ENCODE peak calls at places on chromosome 20, in five cellular contexts. A is HepG2, W is K562, D is GM12878, M is A549. P is an unnamed sample. For H3K4me1, the result is how much of the 10 kb centered on the place peaks cover.

GRCh38 chr20:21147593-21147992 is 21.7 kb downstream of the KIZ start:
- DNase-seq in A (no peak), W (no peak), D (no peak), M (peak), P (no peak)

GRCh38 chr20:36575066-36575743 is 1.8 kb downstream of the TGIF2 start:
- DNase-seq in A (peak), W (peak), D (no peak), M (peak), P (peak)

GRCh38 chr20:47694021-47694818 is 91.1 kb downstream of the SULF2 start:
- DNase-seq in A (no peak), W (no peak), D (no peak), M (no peak), P (no peak)

GRCh38 chr20:21109144-21109543 is 3.0 kb upstream of the LINC00237 start:
- DNase-seq in A (peak), W (no peak), D (no peak), M (no peak), P (no peak)

GRCh38 chr20:23131766-23132165 is 45.6 kb upstream of the CD93 start:
- DNase-seq in A (no peak), W (no peak), D (no peak), M (no peak), P (no peak)

GRCh38 chr20:25081730-25082497 is at the start of gene VSX1:
- DNase-seq in A (no peak), W (no peak), D (no peak), M (no peak), P (peak)

GRCh38 chr20:6228302-6228843 is 105.5 kb upstream of the FERMT1 start:
- DNase-seq in A (no peak), W (no peak), D (no peak), M (no peak), P (no peak)

GRCh38 chr20:25058051-25058796 is at the start of gene ACSS1:
- DNase-seq in A (no peak), W (no peak), D (peak), M (peak), P (peak)

GRCh38 chr20:61417221-61417941 is 165.3 kb downstream of the CDH4 start:
- DNase-seq in A (no peak), W (no peak), D (no peak), M (no peak), P (no peak)

GRCh38 chr20:24784607-24785006 is 164.5 kb upstream of the CST7 start:
- DNase-seq in A (no peak), W (no peak), D (no peak), M (no peak), P (no peak)

GRCh38 chr20:62636446-62636845 is 5.9 kb upstream of the SLCO4A1 start:
- DNase-seq in A (no peak), W (no peak), D (no peak), M (no peak), P (no peak)

GRCh38 chr20:21512634-21513180 is 1.2 kb downstream of the NKX2-2 start:
- DNase-seq in A (no peak), W (no peak), D (no peak), M (no peak), P (no peak)

GRCh38 chr20:4171538-4172116 is 156.3 kb upstream of the RNF24 start:
- DNase-seq in A (peak), W (no peak), D (no peak), M (peak), P (peak)

GRCh38 chr20:32709528-32710121 is 33.6 kb downstream of the COMMD7 start:
- DNase-seq in A (peak), W (no peak), D (no peak), M (no peak), P (no peak)

GRCh38 chr20:61185841-61186601 is 66.0 kb upstream of the CDH4 start:
- DNase-seq in A (no peak), W (no peak), D (no peak), M (peak), P (no peak)

GRCh38 chr20:41456341-41456740 is 89.7 kb upstream of the EMILIN3 start:
- DNase-seq in A (no peak), W (no peak), D (no peak), M (no peak), P (no peak)

GRCh38 chr20:62617711-62618483 is 24.4 kb upstream of the SLCO4A1 start:
- DNase-seq in A (peak), W (no peak), D (no peak), M (no peak), P (no peak)

GRCh38 chr20:23144856-23145255 is 58.7 kb upstream of the CD93 start:
- DNase-seq in A (no peak), W (no peak), D (no peak), M (no peak), P (no peak)

GRCh38 chr20:641516-641913 is 11.5 kb downstream of the SRXN1 start:
- DNase-seq in A (peak), W (peak), D (no peak), M (peak), P (no peak)

GRCh38 chr20:24608926-24609667 is 139.7 kb downstream of the SYNDIG1 start:
- DNase-seq in A (no peak), W (no peak), D (peak), M (no peak), P (no peak)

DNA sequence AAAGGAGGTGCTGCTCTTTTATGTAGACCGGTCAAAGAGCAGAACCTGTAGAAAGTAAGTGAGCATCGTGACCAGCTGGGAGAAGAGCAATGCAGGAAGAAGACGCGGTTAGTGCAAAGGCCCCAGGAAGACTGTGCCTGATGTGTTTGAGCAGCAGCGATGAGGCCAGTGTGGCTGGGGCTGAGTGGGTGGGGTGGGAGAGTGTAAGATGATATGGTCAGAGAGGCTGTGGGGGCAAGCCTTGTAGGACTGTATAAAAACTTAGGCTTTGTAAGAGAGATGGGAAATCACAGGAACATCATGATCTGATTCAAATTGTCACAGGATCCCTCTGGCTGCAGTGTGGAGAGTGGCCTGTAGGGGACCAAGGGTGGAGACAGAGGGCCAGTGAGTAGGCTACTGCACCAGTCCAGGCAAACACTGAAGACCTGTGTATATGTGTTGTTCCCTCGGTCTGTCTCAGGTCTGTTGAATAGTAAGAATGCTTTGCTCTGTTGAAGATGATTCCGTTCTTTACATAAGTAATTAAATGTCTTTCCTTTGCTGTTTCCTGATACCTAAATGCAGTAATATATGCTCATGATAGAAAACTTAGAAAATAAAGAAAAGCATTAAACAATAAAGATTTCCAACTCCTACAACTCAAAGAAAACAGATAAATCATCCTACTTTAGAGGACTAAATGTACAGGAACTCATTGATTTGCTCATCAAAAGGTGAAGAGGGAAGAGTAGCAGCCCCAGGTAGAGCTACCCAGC is 23.6 kb upstream of the WFDC2 start:
- DNase-seq in A (peak), W (peak), D (no peak), M (peak), P (peak)
- TF ChIP-seq JUNB in A (no peak), W (no peak), D (no peak), M (no peak), P (no peak)

GRCh38 chr20:50409495-50409894 is 100.7 kb upstream of the PTPN1 start:
- DNase-seq in A (no peak), W (no peak), D (no peak), M (no peak), P (no peak)
- H3K4me1 ChIP-seq in A (half or more), W (under half), D (under half), M (under half), P (under half)

GRCh38 chr20:19815553-19815991 is 57.5 kb downstream of the RIN2 start:
- DNase-seq in A (peak), W (no peak), D (no peak), M (peak), P (peak)
- TF ChIP-seq JUNB in A (no peak), W (no peak), D (peak), M (peak), P (no peak)

DNA sequence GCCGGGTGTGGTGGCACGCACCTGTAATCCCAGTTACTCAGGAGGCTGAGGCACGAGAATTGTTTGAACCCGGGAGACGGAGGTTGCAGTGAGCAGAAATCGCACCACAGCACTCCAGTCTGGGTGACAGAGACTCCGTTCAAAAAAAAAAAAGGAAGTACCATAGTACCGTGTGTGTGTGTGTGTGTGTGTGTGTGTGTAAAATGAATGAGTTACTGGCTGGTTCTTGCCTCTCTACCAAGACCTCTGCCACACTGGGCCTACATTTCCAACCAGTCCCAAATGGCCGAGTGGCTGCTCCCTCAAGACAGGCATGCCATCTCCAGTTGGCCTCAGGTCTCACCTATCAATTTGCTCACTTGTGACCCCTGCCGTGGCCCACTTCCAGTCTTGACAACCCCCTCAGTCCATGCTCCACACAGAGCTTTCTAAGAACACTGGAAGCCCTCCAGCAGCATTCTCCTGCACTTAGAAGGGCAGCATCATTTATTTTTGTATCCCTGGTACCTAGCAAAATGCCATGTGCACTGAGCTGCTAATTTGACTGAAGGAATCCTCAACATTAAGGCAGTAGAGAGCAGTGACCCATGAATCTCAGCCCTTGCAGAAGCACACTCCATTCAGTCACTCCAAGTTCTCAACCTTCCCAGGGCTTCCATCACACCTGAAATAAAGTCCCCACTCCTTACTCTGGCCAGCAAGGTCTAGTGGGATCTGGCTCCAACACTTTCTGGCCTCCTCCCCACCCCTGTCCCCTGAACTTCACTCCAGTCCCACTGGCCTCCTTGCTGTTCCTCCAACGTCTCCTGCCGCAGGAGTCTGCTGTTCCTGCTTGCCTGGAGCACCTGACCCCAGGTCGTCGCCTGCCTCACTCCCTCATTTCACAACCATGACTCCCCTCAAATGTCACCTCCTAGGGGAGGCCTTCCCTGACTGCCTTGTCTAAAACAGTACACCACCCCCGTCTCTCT is 29.9 kb downstream of the COX4I2 start:
- DNase-seq in A (no peak), W (no peak), D (no peak), M (no peak), P (no peak)
- H3K4me1 ChIP-seq in A (half or more), W (half or more), D (under half), M (half or more), P (under half)

GRCh38 chr20:2101935-2102584 is 433 bp downstream of the STK35 start:
- DNase-seq in A (peak), W (peak), D (peak), M (peak), P (peak)

GRCh38 chr20:2104236-2104635 is 2.6 kb downstream of the STK35 start:
- DNase-seq in A (no peak), W (no peak), D (no peak), M (no peak), P (no peak)

GRCh38 chr20:2102585-2103453 is 1.2 kb downstream of the STK35 start:
- DNase-seq in A (peak), W (peak), D (no peak), M (peak), P (peak)

GRCh38 chr20:2103454-2104153 is 2.0 kb downstream of the STK35 start:
- DNase-seq in A (peak), W (no peak), D (no peak), M (no peak), P (peak)

GRCh38 chr20:2101057-2101934 is at the start of gene STK35:
- DNase-seq in A (no peak), W (peak), D (peak), M (peak), P (peak)
- TF ChIP-seq JUNB in A (no peak), W (no peak), D (no peak), M (no peak), P (no peak)

GRCh38 chr20:59031326-59032022 is 661 bp downstream of the ATP5F1E start:
- DNase-seq in A (peak), W (no peak), D (no peak), M (no peak), P (peak)
- H3K4me1 ChIP-seq in A (half or more), W (under half), D (under half), M (under half), P (under half)

GRCh38 chr20:10539818-10540553 is 104.9 kb downstream of the SLX4IP start:
- DNase-seq in A (no peak), W (no peak), D (no peak), M (peak), P (no peak)
- TF ChIP-seq JUNB in A (no peak), W (no peak), D (no peak), M (no peak), P (no peak)

GRCh38 chr20:59925359-59925758 is 8.1 kb downstream of the SYCP2 start:
- DNase-seq in A (no peak), W (no peak), D (no peak), M (no peak), P (no peak)
- H3K4me1 ChIP-seq in A (under half), W (under half), D (under half), M (under half), P (under half)

DNA sequence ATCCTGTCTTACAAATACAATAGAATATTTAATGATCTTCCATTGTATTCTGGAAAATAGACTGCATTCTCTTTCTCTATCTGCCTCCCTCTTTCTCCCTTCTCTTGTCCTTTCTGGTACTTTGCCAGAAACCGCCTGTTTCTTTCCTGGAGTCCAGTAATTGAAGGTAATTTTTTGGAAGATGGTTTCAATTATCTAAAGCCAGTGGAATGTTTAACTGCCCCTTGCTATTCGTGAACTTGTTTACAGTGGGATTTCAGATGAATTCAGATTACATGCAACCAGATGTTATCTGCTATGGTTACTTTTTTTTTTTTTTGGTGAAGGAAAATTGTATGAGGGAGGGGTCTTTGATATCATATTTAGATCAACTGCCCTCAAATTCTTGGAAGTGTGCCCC is 655.5 kb upstream of the FLRT3 start:
- DNase-seq in A (peak), W (no peak), D (no peak), M (no peak), P (no peak)
- TF ChIP-seq JUNB in A (no peak), W (no peak), D (no peak), M (no peak), P (no peak)

DNA sequence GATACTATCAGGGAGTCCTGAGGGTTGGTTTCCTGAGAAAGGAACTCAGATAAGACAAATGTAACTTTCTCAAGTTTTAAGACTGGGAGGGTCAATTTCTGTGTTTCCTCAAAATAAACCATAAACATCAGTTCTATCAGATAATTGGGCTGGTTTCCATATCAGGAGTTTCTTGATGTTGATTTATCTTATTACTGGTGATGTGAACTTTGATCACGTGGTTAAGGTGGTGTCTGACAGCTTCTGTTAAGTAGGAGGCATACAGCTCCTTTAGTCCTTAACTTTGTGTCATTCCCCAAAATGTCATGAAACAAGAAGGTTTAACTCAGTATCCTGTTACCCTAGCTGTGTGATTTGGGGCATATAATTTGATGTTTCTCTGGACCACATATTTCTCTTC is 145.2 kb downstream of the ZNF217 start:
- DNase-seq in A (no peak), W (no peak), D (no peak), M (no peak), P (no peak)
- H3K4me1 ChIP-seq in A (under half), W (under half), D (under half), M (under half), P (under half)

P was measured in GM23338.